ENCODE peak calls at places on chromosomes 11 and 22, in ten cellular contexts. Y is mesendoderm; L is SK-N-SH; N is cardiac muscle cell; E is Peyer's patch; A is Karpas-422; W is CD8-positive, alpha-beta T cell; V is uterus; R is GM23248; S is esophagus squamous epithelium. C is an unnamed sample. For H3K4me1 and H3K27me3, the result is how much of the 10 kb centered on the place peaks cover.

GRCh38 chr11:80586464-80586863 is 1145.6 kb upstream of the TENM4 start:
- DNase-seq in Y (no peak), L (no peak), N (no peak), E (no peak), A (no peak), W (no peak), V (no peak), R (no peak), S (no peak), C (no peak)

GRCh38 chr11:121100943-121101342 is at the start of gene TECTA:
- DNase-seq in Y (no peak), L (no peak), N (no peak), E (no peak), A (no peak), W (no peak), V (no peak), R (no peak), S (no peak), C (no peak)

GRCh38 chr11:61769169-61769920 is 16.9 kb downstream of the MYRF start:
- DNase-seq in Y (no peak), L (no peak), N (peak), E (no peak), A (no peak), W (no peak), V (no peak), R (no peak), S (no peak), C (no peak)

GRCh38 chr11:68653486-68654430 is 30.6 kb upstream of the GAL start:
- DNase-seq in Y (no peak), L (no peak), N (no peak), E (peak), A (no peak), W (no peak), V (no peak), R (no peak), S (no peak), C (no peak)

GRCh38 chr11:36405585-36406367 is 104.3 kb downstream of the TRAF6 start:
- DNase-seq in Y (no peak), L (no peak), N (peak), E (no peak), A (no peak), W (no peak), V (no peak), R (no peak), S (no peak), C (no peak)

GRCh38 chr22:46777609-46777970 is 15.1 kb downstream of the TBC1D22A start:
- DNase-seq in Y (no peak), L (no peak), N (no peak), E (peak), A (peak), W (peak), V (no peak), R (no peak), S (no peak), C (no peak)

GRCh38 chr11:130631119-130631518 is 182.7 kb downstream of the ADAMTS15 start:
- DNase-seq in Y (no peak), L (no peak), N (peak), E (no peak), A (no peak), W (no peak), V (no peak), R (peak), S (no peak), C (no peak)

GRCh38 chr22:34976474-34976873 is 89.5 kb upstream of the ISX start:
- DNase-seq in Y (no peak), L (no peak), N (no peak), E (no peak), A (no peak), W (no peak), V (no peak), R (no peak), S (no peak), C (no peak)

GRCh38 chr11:30008946-30009525 is 7.8 kb downstream of the KCNA4 start:
- DNase-seq in Y (no peak), L (no peak), N (peak), E (no peak), A (no peak), W (no peak), V (no peak), R (no peak), S (no peak), C (no peak)

GRCh38 chr11:93993747-93994146 is 27.4 kb upstream of the HEPHL1 start:
- DNase-seq in Y (no peak), L (no peak), N (no peak), E (no peak), A (no peak), W (no peak), V (no peak), R (no peak), S (no peak), C (no peak)

GRCh38 chr22:17647996-17648395 is 9.4 kb downstream of the BCL2L13 start:
- DNase-seq in Y (no peak), L (no peak), N (peak), E (no peak), A (no peak), W (no peak), V (no peak), R (peak), S (no peak), C (no peak)

DNA sequence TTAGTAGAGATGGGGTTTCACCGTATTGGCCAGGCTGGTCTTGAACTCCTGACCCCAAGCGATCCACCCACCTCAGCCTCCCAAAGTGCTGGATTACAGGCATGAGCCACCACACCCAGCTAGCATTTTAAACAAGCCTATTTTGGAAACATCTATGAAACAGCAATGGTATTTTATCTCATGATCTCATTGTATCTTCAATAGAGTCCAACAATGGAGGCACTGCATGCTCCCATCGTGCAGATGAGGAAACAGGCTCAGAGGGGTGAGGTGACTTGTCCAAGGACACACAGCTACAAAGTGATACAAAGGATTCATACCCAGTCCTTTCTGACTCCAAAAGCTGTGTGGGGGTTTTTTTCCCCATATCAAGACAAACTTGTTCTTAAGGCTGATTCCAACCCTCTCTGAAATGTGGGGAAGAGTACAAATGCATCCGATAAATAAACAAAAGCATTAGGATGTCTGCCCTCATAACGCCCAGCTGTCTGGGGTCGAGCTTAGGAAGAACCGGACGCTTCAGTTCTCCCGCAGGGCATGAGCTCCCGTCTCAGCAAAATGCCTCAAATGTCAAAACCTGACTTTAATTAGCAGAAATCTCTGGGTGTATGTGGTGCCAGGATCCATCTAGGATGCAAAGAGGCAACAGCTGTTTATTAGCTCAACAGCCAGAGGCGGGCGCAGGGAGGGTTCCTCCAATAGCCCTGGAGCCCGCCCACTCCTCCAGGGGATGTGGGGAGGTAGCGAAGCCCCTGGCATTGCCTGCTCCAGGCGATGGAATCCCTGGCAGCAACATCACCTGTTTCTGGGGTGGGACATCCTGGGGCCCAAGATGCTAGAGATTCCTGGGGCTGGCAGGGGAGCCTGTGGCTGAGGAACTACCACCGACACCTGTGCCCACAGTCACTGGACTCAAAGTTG is 39.2 kb upstream of the RTL6 start:
- DNase-seq in Y (no peak), L (peak), N (no peak), E (no peak), A (no peak), W (no peak), V (no peak), R (peak), S (no peak), C (no peak)
- H3K4me1 ChIP-seq in Y (under half), L (under half), N (under half), E (under half), A (under half), W (under half), V (under half), R (under half), S (under half), C (under half)

GRCh38 chr22:38841211-38841610 is 2.6 kb downstream of the NPTXR start:
- DNase-seq in Y (no peak), L (no peak), N (no peak), E (no peak), A (no peak), W (no peak), V (no peak), R (no peak), S (no peak), C (no peak)
- H3K27me3 ChIP-seq in Y (under half), L (under half), N (under half), E (under half), A (under half), W (under half), V (under half), R (under half), S (under half), C (under half)

DNA sequence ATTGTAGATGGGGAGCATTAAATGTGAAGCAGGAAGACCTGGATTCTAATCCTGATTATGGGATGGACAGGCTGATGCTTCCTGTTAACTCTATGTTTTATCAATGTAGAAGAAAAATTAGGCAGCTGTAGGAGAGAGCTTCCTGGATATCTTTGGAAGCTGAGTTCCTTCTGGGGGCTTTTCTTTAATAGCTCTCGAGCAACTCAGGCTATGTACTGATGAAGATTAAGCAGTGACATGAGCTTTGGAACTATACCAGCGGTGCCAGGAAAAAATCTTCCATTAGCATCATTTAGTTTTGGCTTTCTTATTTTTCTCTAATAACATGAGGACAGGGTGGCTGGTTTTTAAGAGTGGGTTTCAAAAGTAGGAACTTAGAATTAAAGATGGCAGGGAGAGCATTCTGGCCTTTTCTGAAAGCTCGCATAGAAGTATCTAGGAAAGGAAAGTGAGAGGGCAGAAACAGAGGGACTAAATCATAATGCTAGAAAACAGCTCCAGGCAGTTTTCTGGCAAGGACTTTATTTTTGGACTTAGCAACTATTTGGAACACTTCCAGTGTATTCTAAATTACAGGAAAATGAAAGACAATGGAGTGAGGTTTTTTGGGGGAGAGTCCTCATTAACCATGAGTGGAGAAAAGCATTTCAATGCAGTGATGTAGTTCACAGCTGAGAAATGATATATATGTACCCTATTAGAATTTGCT is 69.2 kb upstream of the RRM1 start:
- DNase-seq in Y (no peak), L (peak), N (peak), E (no peak), A (no peak), W (no peak), V (no peak), R (peak), S (no peak), C (no peak)
- H3K4me1 ChIP-seq in Y (under half), L (under half), N (under half), E (under half), A (under half), W (under half), V (under half), R (under half), S (under half), C (under half)

GRCh38 chr11:70399681-70400112 is 1.4 kb downstream of the CTTN start:
- DNase-seq in Y (peak), L (peak), N (peak), E (peak), A (no peak), W (no peak), V (peak), R (peak), S (no peak), C (peak)
- H3K27me3 ChIP-seq in Y (under half), L (under half), N (under half), E (under half), A (under half), W (under half), V (under half), R (under half), S (under half), C (under half)

GRCh38 chr22:39314251-39314971 is 5.0 kb downstream of the RPL3 start:
- DNase-seq in Y (peak), L (no peak), N (no peak), E (no peak), A (no peak), W (no peak), V (no peak), R (peak), S (no peak), C (no peak)

GRCh38 chr22:39309881-39310714 is 9.3 kb downstream of the RPL3 start:
- DNase-seq in Y (peak), L (no peak), N (peak), E (no peak), A (no peak), W (no peak), V (no peak), R (peak), S (no peak), C (no peak)

GRCh38 chr22:39311592-39312400 is 7.6 kb downstream of the RPL3 start:
- DNase-seq in Y (peak), L (no peak), N (no peak), E (no peak), A (no peak), W (no peak), V (no peak), R (peak), S (no peak), C (no peak)

GRCh38 chr22:39313258-39314001 is 6.0 kb downstream of the RPL3 start:
- DNase-seq in Y (no peak), L (no peak), N (no peak), E (no peak), A (no peak), W (no peak), V (no peak), R (no peak), S (no peak), C (no peak)

GRCh38 chr22:39312410-39312809 is 7.0 kb downstream of the RPL3 start:
- DNase-seq in Y (no peak), L (no peak), N (no peak), E (no peak), A (no peak), W (no peak), V (no peak), R (peak), S (no peak), C (no peak)
- H3K4me1 ChIP-seq in Y (under half), L (under half), N (under half), E (under half), A (under half), W (under half), V (under half), R (under half), S (half or more), C (under half)

GRCh38 chr11:70432580-70432979 is 34.3 kb downstream of the CTTN start:
- DNase-seq in Y (no peak), L (no peak), N (no peak), E (peak), A (no peak), W (no peak), V (no peak), R (no peak), S (no peak), C (no peak)

GRCh38 chr11:70431611-70432010 is 33.3 kb downstream of the CTTN start:
- DNase-seq in Y (no peak), L (no peak), N (no peak), E (no peak), A (no peak), W (no peak), V (no peak), R (no peak), S (no peak), C (no peak)

GRCh38 chr11:70430671-70431574 is 32.6 kb downstream of the CTTN start:
- DNase-seq in Y (no peak), L (no peak), N (no peak), E (no peak), A (no peak), W (no peak), V (no peak), R (no peak), S (no peak), C (no peak)

GRCh38 chr11:70433038-70433437 is 34.7 kb downstream of the CTTN start:
- DNase-seq in Y (no peak), L (no peak), N (no peak), E (no peak), A (no peak), W (no peak), V (no peak), R (no peak), S (no peak), C (no peak)

GRCh38 chr11:70432065-70432464 is 33.7 kb downstream of the CTTN start:
- DNase-seq in Y (no peak), L (no peak), N (no peak), E (no peak), A (no peak), W (no peak), V (no peak), R (no peak), S (no peak), C (no peak)
- H3K27me3 ChIP-seq in Y (under half), L (under half), N (under half), E (under half), A (under half), W (under half), V (under half), R (under half), S (under half), C (under half)

GRCh38 chr22:19942071-19942885 is 660 bp upstream of the TXNRD2 start:
- DNase-seq in Y (no peak), L (peak), N (peak), E (no peak), A (peak), W (no peak), V (peak), R (peak), S (no peak), C (no peak)
- H3K4me1 ChIP-seq in Y (under half), L (under half), N (under half), E (under half), A (under half), W (under half), V (under half), R (under half), S (under half), C (under half)

C was measured in lung.